ENCODE peak calls at places on chromosomes 6 and 20, in seven cellular contexts. N is transverse colon, D is prostate gland, E is HepG2, I is GM12878, L is K562, H is GM23338. Z is an unnamed sample.
A peak's percentile ranks its signal among the peaks of the same experiment; 100 is the strongest.

GRCh38 chr6:146788115-146788514 is 189.3 kb downstream of the ADGB start:
- DNase-seq in H (no peak), L (no peak), E (no peak), I (no peak), N (no peak), D (no peak), Z (no peak)

GRCh38 chr20:56685879-56686278 is 56.8 kb downstream of the TFAP2C start:
- DNase-seq in E (no peak), D (no peak), N (no peak), L (no peak), I (no peak), H (peak; percentile 22), Z (no peak)

GRCh38 chr6:121652726-121653623 is 217.5 kb downstream of the GJA1 start:
- DNase-seq in H (no peak), E (no peak), I (no peak), N (peak; percentile 8), D (peak; percentile 21), L (no peak), Z (peak; percentile 82)

GRCh38 chr6:33798343-33798848 is 5.4 kb downstream of the MLN start:
- DNase-seq in L (no peak), D (no peak), I (no peak), H (no peak), N (no peak), E (no peak), Z (no peak)

GRCh38 chr6:113361014-113361645 is 496.0 kb upstream of the MARCKS start:
- DNase-seq in L (no peak), H (no peak), I (no peak), N (no peak), D (no peak), E (peak; percentile 82), Z (no peak)

GRCh38 chr20:57258055-57258454 is 8.4 kb downstream of the BMP7 start:
- DNase-seq in L (no peak), H (peak; percentile 67), E (no peak), I (no peak), N (no peak), D (no peak), Z (no peak)

GRCh38 chr6:72080260-72080941 is 194.1 kb downstream of the RIMS1 start:
- DNase-seq in D (no peak), E (no peak), H (peak; percentile 11), N (no peak), I (no peak), L (no peak), Z (no peak)

GRCh38 chr6:107712523-107713213 is 111.4 kb downstream of the SCML4 start:
- DNase-seq in I (no peak), L (no peak), H (no peak), E (no peak), D (no peak), N (no peak), Z (no peak)

GRCh38 chr6:21664263-21665081 is 70.9 kb downstream of the SOX4 start:
- DNase-seq in I (no peak), L (no peak), E (no peak), H (peak; percentile 90), N (peak; percentile 20), D (peak; percentile 20), Z (no peak)

GRCh38 chr6:163588211-163588919 is 173.8 kb downstream of the QKI start:
- DNase-seq in H (no peak), D (no peak), N (no peak), I (no peak), L (no peak), E (no peak), Z (no peak)

GRCh38 chr20:31731321-31731717 is 7.8 kb upstream of the TPX2 start:
- DNase-seq in I (no peak), L (no peak), H (no peak), E (no peak), N (no peak), D (no peak), Z (no peak)

GRCh38 chr6:13012271-13012670 is 295.7 kb downstream of the PHACTR1 start:
- DNase-seq in D (no peak), L (no peak), N (no peak), H (no peak), I (no peak), E (no peak), Z (no peak)

GRCh38 chr6:13011612-13012146 is 295.1 kb downstream of the PHACTR1 start:
- DNase-seq in E (peak; percentile 6), L (no peak), N (no peak), H (no peak), D (no peak), I (no peak), Z (no peak)

GRCh38 chr6:13014551-13015378 is 298.2 kb downstream of the PHACTR1 start:
- DNase-seq in L (no peak), D (no peak), I (no peak), N (no peak), E (no peak), H (peak; percentile 83), Z (no peak)

GRCh38 chr6:13013681-13014550 is 297.3 kb downstream of the PHACTR1 start:
- DNase-seq in I (no peak), H (peak; percentile 62), D (no peak), L (no peak), E (no peak), N (no peak), Z (no peak)

DNA sequence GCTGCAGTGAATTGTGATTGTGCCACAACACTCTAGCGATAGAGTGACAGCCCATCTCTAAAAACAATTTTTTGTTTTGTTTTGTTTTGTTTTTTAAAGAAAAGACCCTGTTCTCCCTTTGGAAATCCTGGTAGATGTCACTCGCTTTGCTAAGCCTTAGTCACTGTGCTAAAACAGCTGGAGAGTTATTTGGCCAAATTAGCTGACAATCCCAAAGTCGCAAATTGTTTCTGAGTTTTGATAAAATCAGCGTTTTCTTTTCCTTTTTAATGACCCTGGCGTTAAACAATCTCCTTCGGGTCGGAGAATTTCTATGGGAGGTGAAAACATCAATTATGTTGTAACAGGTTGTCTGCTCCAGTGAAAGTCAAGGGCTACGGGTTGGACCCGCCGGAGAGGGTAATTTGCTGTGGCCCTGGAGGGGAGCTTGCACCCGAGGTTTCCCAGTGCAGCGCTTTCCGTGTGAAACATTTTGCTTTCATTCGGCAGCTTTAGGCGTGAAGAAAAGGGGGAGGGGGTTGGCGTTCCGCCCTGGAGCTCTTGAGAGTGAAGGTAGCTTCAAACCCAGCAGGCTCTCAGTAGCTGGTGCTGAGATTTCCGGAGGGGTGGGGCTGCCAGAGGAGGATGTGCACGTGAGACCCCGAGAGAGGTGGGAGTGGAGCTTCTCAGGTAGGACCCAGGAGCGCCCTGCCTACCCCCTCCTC is 296.6 kb downstream of the PHACTR1 start:
- DNase-seq in E (no peak), D (no peak), I (no peak), H (peak; percentile 90), L (no peak), N (peak; percentile 9), Z (no peak)
- H3K27ac ChIP-seq in E (no peak overlapping the region), D (no peak overlapping the region), I (no peak overlapping the region), H (no peak overlapping the region), L (no peak overlapping the region), N (no peak overlapping the region), Z (no peak overlapping the region)

DNA sequence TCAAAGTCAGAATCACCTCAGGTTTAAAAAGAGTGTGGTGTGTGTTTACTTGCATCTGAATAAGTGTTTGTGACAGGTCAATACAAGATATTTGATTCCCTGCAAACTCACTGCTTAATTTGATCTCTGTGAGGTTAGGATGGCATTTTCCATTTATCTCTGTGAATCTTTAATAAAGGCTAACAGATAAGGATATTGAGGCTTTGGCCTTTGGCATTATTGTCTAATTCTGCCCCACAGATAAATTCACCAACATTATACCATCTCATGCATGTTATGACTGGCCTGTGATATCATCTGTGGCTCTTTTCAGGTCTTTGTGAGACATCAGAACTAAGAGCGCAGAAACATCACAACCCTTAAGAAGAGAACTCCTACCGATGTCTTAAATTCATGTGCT is 84.7 kb downstream of the TRMT6 start:
- DNase-seq in N (no peak), E (no peak), H (no peak), D (no peak), I (no peak), L (no peak), Z (no peak)
- TF ChIP-seq POLR2AphosphoS5 in N (no peak), E (no peak), H (no peak), D (no peak), I (no peak), L (no peak), Z (no peak)

DNA sequence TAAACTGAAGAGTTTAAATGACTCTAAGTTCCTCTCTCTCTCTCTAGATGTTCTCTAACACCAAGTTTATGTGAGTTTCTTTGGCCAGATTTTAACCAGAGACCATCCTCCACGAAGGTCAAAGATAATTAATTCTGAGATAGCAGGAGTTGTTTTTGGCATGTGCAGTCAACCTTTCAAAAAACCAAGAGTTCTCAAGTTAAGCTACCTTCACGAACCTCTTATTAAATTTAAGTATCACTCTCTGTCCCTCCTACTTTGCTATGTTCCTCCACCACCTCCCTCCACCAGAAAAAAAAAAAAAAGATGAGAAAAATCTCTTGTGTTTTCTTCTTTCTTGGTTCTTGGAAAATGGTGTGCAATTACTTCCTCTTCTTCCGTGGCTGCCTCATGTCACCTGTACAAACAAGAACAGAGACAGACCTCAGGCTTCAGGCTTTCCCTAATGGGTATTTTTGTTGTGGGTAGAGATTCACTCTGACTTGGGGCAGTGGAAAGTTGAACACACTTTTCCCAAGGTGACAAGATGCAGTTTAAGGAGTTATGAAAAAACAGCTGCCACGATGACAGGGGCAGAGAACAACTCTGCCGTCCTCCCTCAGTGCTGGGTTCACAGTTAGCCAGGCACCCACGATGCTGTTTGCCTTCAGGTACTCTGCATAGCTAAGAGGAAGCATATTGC is 64.3 kb downstream of the ADTRP start:
- DNase-seq in D (no peak), I (peak; percentile 79), E (no peak), N (no peak), L (no peak), H (no peak), Z (no peak)
- H3K4me1 ChIP-seq in D (no peaks in the 10 kb centered on the region), I (peaks cover 45% of the 10 kb centered on the region), E (no peaks in the 10 kb centered on the region), N (no peaks in the 10 kb centered on the region), L (no peaks in the 10 kb centered on the region), H (no peaks in the 10 kb centered on the region), Z (no peaks in the 10 kb centered on the region)

DNA sequence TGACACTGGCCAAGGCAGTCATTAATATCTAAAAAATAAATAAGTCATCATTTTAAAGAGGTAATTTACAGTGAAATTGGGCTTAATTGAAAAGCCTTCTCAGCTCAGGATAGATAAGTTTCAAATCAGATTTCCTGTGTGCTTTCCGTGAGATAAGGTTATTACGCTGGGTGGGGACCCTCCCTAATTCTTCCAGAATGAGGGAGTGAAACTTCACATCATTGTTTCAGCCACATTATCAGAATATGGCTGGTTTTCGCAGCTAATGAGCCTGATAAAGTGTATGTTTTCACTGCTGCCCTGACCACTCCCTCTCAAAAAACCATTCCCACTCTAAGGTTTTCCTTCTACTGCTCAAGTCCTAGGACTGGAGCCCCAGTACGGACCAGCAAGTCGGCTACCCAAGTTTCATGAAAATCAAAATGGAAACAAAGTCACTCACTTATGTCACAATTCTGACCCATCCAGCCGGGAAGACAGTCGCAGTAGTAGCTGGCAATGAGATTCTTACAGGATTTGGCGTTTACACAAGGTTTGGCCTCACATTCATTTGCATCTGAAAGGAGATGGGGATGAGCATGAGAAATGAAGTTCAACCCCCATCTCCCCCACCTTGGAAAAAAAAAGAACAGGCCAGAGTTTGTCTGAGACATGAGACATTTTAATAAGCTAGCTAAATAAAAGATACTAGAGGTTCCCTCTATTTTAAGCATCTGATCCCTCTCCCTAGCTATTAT is 24.6 kb downstream of the JAG1 start:
- DNase-seq in N (peak; percentile 0), E (no peak), I (no peak), L (no peak), H (no peak), D (no peak), Z (no peak)
- H3K27ac ChIP-seq in N (no peak overlapping the region), E (no peak overlapping the region), I (no peak overlapping the region), L (no peak overlapping the region), H (peak overlapping the region; percentile 51), D (peak overlapping the region; percentile 4), Z (no peak overlapping the region)

Z was measured in Panc1.